ENCODE peak calls at places on chromosomes 5 and 9, in six cellular contexts. K, W, L, F, M and P are unnamed samples.

GRCh38 chr5:137497396-137498290 is 1.5 kb downstream of the SPOCK1 start:
- DNase-seq in K (no peak), W (no peak), L (no peak), F (no peak), M (peak), P (no peak)

GRCh38 chr5:67465556-67466206 is 269.1 kb upstream of the CD180 start:
- DNase-seq in K (no peak), W (peak), L (no peak), F (no peak), M (peak), P (no peak)

GRCh38 chr9:79603222-79603925 is 31.6 kb downstream of the TLE4 start:
- DNase-seq in K (no peak), W (no peak), L (no peak), F (no peak), M (no peak), P (no peak)

GRCh38 chr5:142621227-142621626 is 64.7 kb downstream of the FGF1 start:
- DNase-seq in K (no peak), W (no peak), L (peak), F (no peak), M (peak), P (peak)

GRCh38 chr9:134375430-134376385 is 49.5 kb downstream of the RXRA start:
- DNase-seq in K (no peak), W (no peak), L (peak), F (no peak), M (peak), P (no peak)

GRCh38 chr5:126852104-126852531 is 75.2 kb downstream of the LMNB1 start:
- DNase-seq in K (no peak), W (no peak), L (no peak), F (no peak), M (no peak), P (no peak)

GRCh38 chr9:137028281-137029057 is 432 bp upstream of the ABCA2 start:
- DNase-seq in K (peak), W (no peak), L (no peak), F (peak), M (peak), P (no peak)

GRCh38 chr5:84602371-84602771 is 217.7 kb upstream of the EDIL3 start:
- DNase-seq in K (no peak), W (no peak), L (no peak), F (no peak), M (peak), P (no peak)

GRCh38 chr5:99453181-99453580 is 524.4 kb upstream of the CHD1 start:
- DNase-seq in K (no peak), W (no peak), L (no peak), F (no peak), M (no peak), P (no peak)

GRCh38 chr5:131068893-131069643 is 96.0 kb downstream of the HINT1 start:
- DNase-seq in K (no peak), W (no peak), L (no peak), F (peak), M (peak), P (no peak)

GRCh38 chr9:3004572-3004971 is 160.7 kb upstream of the PUM3 start:
- DNase-seq in K (no peak), W (no peak), L (no peak), F (no peak), M (no peak), P (no peak)

GRCh38 chr5:114387433-114387832 is 25.6 kb downstream of the KCNN2 start:
- DNase-seq in K (no peak), W (no peak), L (no peak), F (no peak), M (peak), P (no peak)

GRCh38 chr9:4850611-4851010 is 57.9 kb downstream of the RCL1 start:
- DNase-seq in K (no peak), W (no peak), L (no peak), F (no peak), M (no peak), P (no peak)

GRCh38 chr5:92969781-92970237 is 611.2 kb downstream of the NR2F1-AS1 start:
- DNase-seq in K (no peak), W (no peak), L (no peak), F (no peak), M (peak), P (no peak)

GRCh38 chr9:132541966-132542830 is 40.2 kb upstream of the BARHL1 start:
- DNase-seq in K (no peak), W (no peak), L (no peak), F (no peak), M (no peak), P (no peak)

GRCh38 chr9:19495186-19496028 is 86.6 kb downstream of the ACER2 start:
- DNase-seq in K (no peak), W (no peak), L (no peak), F (no peak), M (no peak), P (no peak)

GRCh38 chr9:136372561-136373299 is 739 bp downstream of the CARD9 start:
- DNase-seq in K (peak), W (peak), L (peak), F (no peak), M (peak), P (no peak)

GRCh38 chr9:89234636-89235035 is 56.0 kb upstream of the SHC3 start:
- DNase-seq in K (no peak), W (no peak), L (no peak), F (no peak), M (peak), P (no peak)

GRCh38 chr5:166781729-166782128 is 1509.7 kb upstream of the WWC1 start:
- DNase-seq in K (no peak), W (no peak), L (no peak), F (no peak), M (no peak), P (no peak)

GRCh38 chr5:143083006-143083405 is 312.8 kb downstream of the ARHGAP26 start:
- DNase-seq in K (no peak), W (no peak), L (no peak), F (no peak), M (no peak), P (no peak)

GRCh38 chr5:1318659-1319251 is 23.9 kb upstream of the TERT start:
- DNase-seq in K (no peak), W (no peak), L (no peak), F (no peak), M (no peak), P (no peak)

GRCh38 chr9:76662476-76663281 is 101.6 kb upstream of the PCA3 start:
- DNase-seq in K (no peak), W (no peak), L (no peak), F (no peak), M (peak), P (no peak)

GRCh38 chr9:106745457-106745856 is 117.5 kb upstream of the ZNF462 start:
- DNase-seq in K (no peak), W (no peak), L (no peak), F (no peak), M (peak), P (peak)

GRCh38 chr5:170424629-170425028 is 35.5 kb upstream of the KCNMB1 start:
- DNase-seq in K (no peak), W (no peak), L (no peak), F (no peak), M (no peak), P (no peak)

GRCh38 chr5:135120951-135121350 is 86.9 kb upstream of the PITX1 start:
- DNase-seq in K (no peak), W (no peak), L (no peak), F (no peak), M (no peak), P (no peak)

GRCh38 chr9:111599092-111599947 is at the start of gene PTGR1:
- DNase-seq in K (peak), W (peak), L (peak), F (peak), M (peak), P (peak)

GRCh38 chr5:124654418-124654817 is 92.0 kb downstream of the ZNF608 start:
- DNase-seq in K (no peak), W (no peak), L (no peak), F (no peak), M (peak), P (no peak)

GRCh38 chr5:11385901-11386293 is 518.3 kb downstream of the CTNND2 start:
- DNase-seq in K (no peak), W (no peak), L (no peak), F (no peak), M (no peak), P (no peak)

GRCh38 chr9:129320575-129321311 is 142.7 kb upstream of the IER5L start:
- DNase-seq in K (peak), W (peak), L (peak), F (no peak), M (peak), P (no peak)

GRCh38 chr9:95015569-95015968 is 289.1 kb downstream of the AOPEP start:
- DNase-seq in K (no peak), W (no peak), L (no peak), F (no peak), M (no peak), P (no peak)

GRCh38 chr5:40797273-40798011 is 732 bp downstream of the PRKAA1 start:
- DNase-seq in K (peak), W (peak), L (peak), F (peak), M (peak), P (peak)

GRCh38 chr5:177404641-177405134 is 4.2 kb upstream of the PFN3 start:
- DNase-seq in K (no peak), W (no peak), L (no peak), F (no peak), M (peak), P (no peak)

GRCh38 chr5:141778211-141778610 is 96.2 kb upstream of the ARAP3 start:
- DNase-seq in K (no peak), W (peak), L (no peak), F (no peak), M (peak), P (no peak)

GRCh38 chr5:102048940-102049339 is 247.1 kb downstream of the SLCO4C1 start:
- DNase-seq in K (no peak), W (no peak), L (no peak), F (peak), M (peak), P (no peak)

GRCh38 chr9:77961541-77961940 is 70.1 kb downstream of the GNAQ start:
- DNase-seq in K (no peak), W (no peak), L (no peak), F (no peak), M (peak), P (no peak)

GRCh38 chr9:24245988-24246387 is 299.7 kb downstream of the IZUMO3 start:
- DNase-seq in K (no peak), W (no peak), L (peak), F (peak), M (peak), P (no peak)

GRCh38 chr5:79297661-79298060 is 61.7 kb downstream of the JMY start:
- DNase-seq in K (no peak), W (no peak), L (no peak), F (no peak), M (no peak), P (no peak)

GRCh38 chr9:2307480-2307879 is 292.3 kb downstream of the SMARCA2 start:
- DNase-seq in K (no peak), W (peak), L (peak), F (peak), M (peak), P (peak)

GRCh38 chr9:105457560-105458294 is 9.9 kb downstream of the FSD1L start:
- DNase-seq in K (peak), W (no peak), L (no peak), F (no peak), M (no peak), P (no peak)

GRCh38 chr9:98391884-98392283 is 136.4 kb upstream of the TBC1D2 start:
- DNase-seq in K (no peak), W (no peak), L (no peak), F (no peak), M (no peak), P (no peak)